ENCODE peak calls at places on chromosomes 1 and 21, in five cellular contexts. B is RPMI7951, U is fibroblast of pulmonary artery, S is omental fat pad, I is left lung. Q is an unnamed sample.

GRCh38 chr21:42652527-42653491 is 612 bp upstream of the PDE9A start:
- DNase-seq in B (peak; percentile 44), U (peak; percentile 30), S (no peak), I (peak; percentile 82), Q (peak; percentile 14)

GRCh38 chr1:7827134-7827955 is 25.5 kb downstream of the UTS2 start:
- DNase-seq in B (no peak), U (peak; percentile 29), S (no peak), I (peak; percentile 77), Q (no peak)

GRCh38 chr21:43312751-43313169 is 114.2 kb downstream of the SIK1 start:
- DNase-seq in B (no peak), U (no peak), S (no peak), I (peak; percentile 65), Q (no peak)

GRCh38 chr1:205344010-205344808 is 12.5 kb downstream of the KLHDC8A start:
- DNase-seq in B (no peak), U (no peak), S (no peak), I (peak; percentile 81), Q (no peak)

GRCh38 chr1:52674497-52675384 is 23.4 kb downstream of the COA7 start:
- DNase-seq in B (peak; percentile 29), U (no peak), S (no peak), I (no peak), Q (no peak)

GRCh38 chr1:9590945-9591668 is 2.4 kb downstream of the TMEM201 start:
- DNase-seq in B (no peak), U (no peak), S (no peak), I (peak; percentile 70), Q (no peak)

GRCh38 chr1:16631248-16632043 is 18.1 kb upstream of the NBPF1 start:
- DNase-seq in B (no peak), U (no peak), S (peak; percentile 24), I (peak; percentile 88), Q (no peak)

GRCh38 chr1:210072129-210072528 is 134.1 kb downstream of the SYT14 start:
- DNase-seq in B (peak; percentile 39), U (peak; percentile 12), S (no peak), I (no peak), Q (peak; percentile 40)

GRCh38 chr1:46804027-46804889 is 5.4 kb downstream of the CYP4B1 start:
- DNase-seq in B (no peak), U (no peak), S (no peak), I (no peak), Q (no peak)

Q was measured in myocyte.